ENCODE peak calls at places on chromosome 5, in ten cellular contexts. B is B cell, V is tibial artery, A is neural crest cell, U is left lung, R is fibroblast of villous mesenchyme, D is epithelial cell of esophagus, N is GM10248, I is esophagus muscularis mucosa, J is HL-60. F is an unnamed sample.

GRCh38 chr5:172294831-172295230 is 11.3 kb upstream of the UBTD2 start:
- DNase-seq in I (no peak), A (no peak), N (no peak), R (no peak), D (no peak), U (no peak), V (no peak), J (no peak), B (no peak), F (no peak)

GRCh38 chr5:113382736-113383135 is 52.1 kb downstream of the TSSK1B start:
- DNase-seq in D (peak), A (no peak), U (no peak), N (no peak), R (no peak), I (no peak), J (no peak), V (no peak), B (no peak), F (no peak)

GRCh38 chr5:60810438-60811085 is 33.5 kb downstream of the ELOVL7 start:
- DNase-seq in R (no peak), B (no peak), N (no peak), A (no peak), I (no peak), D (peak), J (no peak), U (no peak), V (no peak), F (no peak)

GRCh38 chr5:177447611-177448243 is 1.1 kb downstream of the PRR7 start:
- DNase-seq in A (peak), V (peak), U (no peak), B (peak), N (no peak), D (peak), J (peak), R (peak), I (no peak), F (peak)

GRCh38 chr5:147176422-147176821 is 58.4 kb upstream of the STK32A start:
- DNase-seq in I (no peak), N (no peak), V (no peak), B (no peak), A (no peak), R (no peak), D (no peak), J (no peak), U (no peak), F (no peak)

GRCh38 chr5:35477321-35477720 is 140.3 kb upstream of the SPEF2 start:
- DNase-seq in N (no peak), B (no peak), A (no peak), R (no peak), U (no peak), V (no peak), J (no peak), D (no peak), I (no peak), F (no peak)

GRCh38 chr5:76626738-76627137 is 3.5 kb upstream of the F2RL2 start:
- DNase-seq in V (no peak), B (peak), R (no peak), A (no peak), J (peak), I (no peak), N (no peak), D (no peak), U (no peak), F (no peak)

GRCh38 chr5:115831163-115831768 is 10.1 kb downstream of the ATG12 start:
- DNase-seq in U (no peak), I (no peak), B (peak), A (no peak), V (no peak), J (peak), R (peak), D (peak), N (peak), F (no peak)

GRCh38 chr5:53871772-53872171 is 311.3 kb downstream of the NDUFS4 start:
- DNase-seq in J (peak), B (no peak), V (no peak), R (no peak), I (no peak), D (no peak), N (no peak), A (no peak), U (no peak), F (no peak)

GRCh38 chr5:53874409-53874808 is 314.0 kb downstream of the NDUFS4 start:
- DNase-seq in D (peak), N (no peak), U (no peak), B (no peak), J (no peak), V (no peak), I (no peak), A (no peak), R (peak), F (no peak)

GRCh38 chr5:53871050-53871449 is 310.6 kb downstream of the NDUFS4 start:
- DNase-seq in A (no peak), B (no peak), U (no peak), N (no peak), R (no peak), V (no peak), I (no peak), J (no peak), D (no peak), F (no peak)
- TF ChIP-seq CTCF in A (no peak), B (no peak), U (no peak), N (no peak), R (peak), V (no peak), I (no peak), J (no peak), D (no peak), F (peak)

DNA sequence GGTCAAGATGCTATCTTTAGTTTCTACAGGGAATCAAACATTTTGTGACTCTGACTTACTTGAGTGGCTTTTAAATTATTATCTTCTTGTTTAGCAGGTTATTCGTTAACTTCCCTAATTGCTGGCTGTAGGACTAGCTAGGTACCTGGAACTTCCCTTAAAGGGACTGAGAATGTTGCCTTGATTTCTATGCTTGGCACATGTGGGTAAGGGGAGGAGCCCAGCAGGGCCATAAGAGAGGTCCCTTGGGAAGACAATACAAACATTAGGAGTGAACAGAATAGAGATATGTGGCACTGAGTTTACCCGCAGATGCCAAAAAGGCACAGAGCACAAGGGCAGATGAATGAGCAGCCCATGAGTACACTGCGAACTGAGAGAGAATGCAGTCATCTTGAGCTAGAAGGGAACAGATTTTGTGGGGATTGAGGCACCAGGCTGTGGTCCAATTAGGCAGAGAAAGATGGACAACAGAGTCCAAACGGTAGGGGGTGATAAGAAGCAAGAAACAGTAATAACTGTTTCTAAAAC is 9.8 kb downstream of the CKMT2 start:
- DNase-seq in U (no peak), N (no peak), V (peak), I (peak), J (no peak), R (no peak), B (no peak), D (no peak), A (no peak), F (no peak)
- TF ChIP-seq CTCF in U (no peak), N (no peak), V (no peak), I (no peak), J (no peak), R (no peak), B (no peak), D (no peak), A (no peak), F (no peak)

GRCh38 chr5:150176745-150177485 is 10.3 kb downstream of the CDX1 start:
- DNase-seq in U (no peak), V (no peak), D (no peak), B (no peak), R (no peak), J (no peak), I (no peak), N (no peak), A (no peak), F (no peak)

GRCh38 chr5:150177721-150178120 is 11.1 kb downstream of the CDX1 start:
- DNase-seq in D (no peak), N (no peak), V (no peak), B (no peak), I (no peak), J (no peak), A (no peak), R (no peak), U (no peak), F (no peak)

GRCh38 chr5:150175076-150175475 is 8.5 kb downstream of the CDX1 start:
- DNase-seq in V (no peak), U (no peak), B (no peak), J (no peak), I (no peak), N (no peak), D (no peak), R (no peak), A (no peak), F (no peak)

GRCh38 chr5:150174285-150174684 is 7.7 kb downstream of the CDX1 start:
- DNase-seq in I (no peak), N (no peak), J (no peak), V (no peak), R (no peak), U (no peak), B (no peak), D (no peak), A (no peak), F (no peak)

DNA sequence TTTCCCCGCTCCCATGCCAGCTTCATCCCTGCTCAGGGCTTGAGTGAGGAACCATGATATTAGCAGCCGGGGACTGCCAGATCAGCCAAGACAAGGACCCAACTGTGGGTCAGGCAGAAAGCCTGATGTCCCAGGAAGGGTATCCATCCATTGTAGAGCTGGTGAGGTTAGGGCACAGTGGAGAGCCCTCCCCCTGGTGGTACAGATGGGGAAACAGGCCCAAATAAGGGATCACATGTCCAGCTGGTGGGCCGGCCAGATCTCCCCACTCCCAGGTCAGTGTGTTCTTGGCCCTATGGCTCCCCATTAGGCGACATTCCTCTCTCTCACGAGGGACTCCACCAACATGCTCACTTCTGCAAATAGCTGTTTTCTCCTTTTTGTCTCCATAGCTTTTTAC is 9.0 kb downstream of the CDX1 start:
- DNase-seq in D (peak), N (peak), I (no peak), V (no peak), J (peak), A (no peak), R (peak), B (no peak), U (no peak), F (no peak)
- TF ChIP-seq CTCF in D (peak), N (peak), I (peak), V (peak), J (peak), A (peak), R (peak), B (no peak), U (no peak), F (peak)

DNA sequence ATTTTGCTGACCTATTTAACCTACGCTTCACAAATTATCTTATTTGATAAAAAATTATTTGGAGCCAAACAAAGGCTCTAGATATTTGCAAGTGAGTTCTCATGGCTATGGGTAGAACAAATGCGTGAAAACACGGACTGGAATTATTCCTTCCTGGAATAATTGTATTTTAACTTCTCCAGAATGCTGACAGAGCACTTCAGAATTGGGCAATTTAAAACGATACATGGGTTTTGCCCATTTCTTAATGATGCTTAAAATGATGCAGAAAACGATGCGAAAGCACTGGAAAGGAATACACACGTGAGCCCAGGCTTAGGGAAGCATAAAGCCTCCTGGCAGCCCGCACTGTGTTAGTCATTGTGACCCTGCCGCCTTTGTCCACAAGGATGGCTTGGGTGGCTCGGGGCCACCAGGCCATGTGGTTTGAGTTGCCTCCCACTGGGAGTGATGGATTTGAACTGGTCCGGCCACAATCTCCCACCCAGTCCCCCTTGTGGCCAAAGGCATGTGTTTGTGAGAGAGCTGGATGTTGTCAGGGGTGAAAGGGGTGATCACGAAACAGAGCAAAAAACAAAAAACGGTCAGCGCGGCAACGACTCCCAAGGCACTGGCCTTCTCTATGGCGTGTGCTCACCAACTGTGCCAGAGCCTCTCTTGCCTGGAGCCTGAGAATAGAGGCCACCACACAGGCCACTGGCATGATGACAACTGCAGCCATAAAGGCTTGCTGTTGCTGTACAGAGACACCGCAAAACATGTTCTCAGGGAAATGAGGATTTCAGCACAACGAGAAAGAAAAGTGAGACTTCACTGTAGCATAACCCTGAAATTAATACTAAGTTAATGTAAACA is 234.2 kb upstream of the ADAMTS16 start:
- DNase-seq in B (no peak), V (peak), D (no peak), N (no peak), A (no peak), U (peak), R (no peak), J (no peak), I (no peak), F (no peak)
- TF ChIP-seq CTCF in B (no peak), V (no peak), D (no peak), N (no peak), A (no peak), U (no peak), R (no peak), J (no peak), I (no peak), F (no peak)

GRCh38 chr5:29077451-29077850 is 2039.1 kb upstream of the CDH9 start:
- DNase-seq in D (peak), U (no peak), N (no peak), I (no peak), J (no peak), B (no peak), R (peak), V (no peak), A (no peak), F (no peak)

GRCh38 chr5:29085142-29085541 is 2046.8 kb upstream of the CDH9 start:
- DNase-seq in B (no peak), R (no peak), J (no peak), V (no peak), I (no peak), A (no peak), D (no peak), U (no peak), N (no peak), F (no peak)

DNA sequence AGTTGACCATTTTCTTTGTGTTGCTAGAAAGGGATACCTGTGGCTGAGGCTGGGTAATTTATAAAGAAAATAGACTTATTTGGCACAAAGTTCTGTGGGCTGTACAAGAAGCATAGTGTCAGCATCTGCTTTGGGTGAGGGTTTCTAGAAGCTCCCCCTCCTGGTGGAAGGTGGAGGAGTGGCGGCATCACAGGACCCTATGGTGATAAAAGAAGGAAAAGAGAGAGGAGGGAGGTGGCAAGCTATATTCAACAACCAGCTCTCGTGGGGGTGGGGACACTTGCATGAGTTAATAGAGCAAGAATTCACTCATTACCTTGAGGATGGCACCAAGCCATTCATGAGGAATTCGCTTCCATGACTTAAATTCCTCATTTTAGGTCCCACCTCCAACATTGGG is 2041.4 kb upstream of the CDH9 start:
- DNase-seq in I (no peak), R (no peak), J (no peak), A (no peak), B (no peak), N (no peak), V (no peak), D (no peak), U (no peak), F (no peak)
- TF ChIP-seq CTCF in I (no peak), R (no peak), J (no peak), A (peak), B (no peak), N (no peak), V (no peak), D (no peak), U (no peak), F (no peak)

F was measured in HFF-Myc.